ENCODE peak calls at places on chromosome 10, in five cellular contexts. U is naive thymus-derived CD4-positive, alpha-beta T cell; O is colonic mucosa; V is endodermal cell; W is heart right ventricle. G is an unnamed sample.
A peak's percentile ranks its signal among the peaks of the same experiment; 100 is the strongest.

GRCh38 chr10:50409965-50410811 is 158.9 kb upstream of the ASAH2 start:
- DNase-seq in U (no peak), O (no peak), V (no peak), W (no peak), G (no peak)

GRCh38 chr10:70348228-70348850 is 34.1 kb downstream of the LRRC20 start:
- DNase-seq in U (no peak), O (peak; percentile 34), V (peak; percentile 85), W (peak; percentile 40), G (no peak)

GRCh38 chr10:99742240-99742639 is 10.2 kb downstream of the CUTC start:
- DNase-seq in U (no peak), O (no peak), V (no peak), W (no peak), G (no peak)

GRCh38 chr10:47165168-47165710 is 134.8 kb upstream of the GDF10 start:
- DNase-seq in U (no peak), O (no peak), V (no peak), W (no peak), G (no peak)

GRCh38 chr10:94212876-94213595 is 149.7 kb downstream of the NOC3L start:
- DNase-seq in U (no peak), O (peak; percentile 24), V (no peak), W (no peak), G (no peak)

GRCh38 chr10:10515479-10516204 is 502.0 kb upstream of the CELF2 start:
- DNase-seq in U (no peak), O (no peak), V (no peak), W (no peak), G (no peak)

GRCh38 chr10:33899578-33900531 is 565.4 kb upstream of the NRP1 start:
- DNase-seq in U (no peak), O (no peak), V (no peak), W (no peak), G (no peak)

GRCh38 chr10:69270990-69271389 is 7.3 kb upstream of the HK1 start:
- DNase-seq in U (no peak), O (no peak), V (no peak), W (no peak), G (no peak)

GRCh38 chr10:80202934-80203834 is 2.2 kb downstream of the ANXA11 start:
- DNase-seq in U (no peak), O (peak; percentile 75), V (peak; percentile 90), W (peak; percentile 71), G (peak; percentile 74)

GRCh38 chr10:113992601-113993011 is 51.1 kb upstream of the ADRB1 start:
- DNase-seq in U (no peak), O (no peak), V (no peak), W (no peak), G (no peak)

GRCh38 chr10:70622981-70623844 is 20.7 kb upstream of the PRF1 start:
- DNase-seq in U (no peak), O (no peak), V (peak; percentile 54), W (no peak), G (no peak)

GRCh38 chr10:17847586-17848296 is 38.6 kb downstream of the MRC1 start:
- DNase-seq in U (no peak), O (no peak), V (peak; percentile 51), W (no peak), G (no peak)
- H3K4me3 ChIP-seq in U (no peak overlapping the region), O (no peak overlapping the region), V (no peak overlapping the region), W (no peak overlapping the region), G (no peak overlapping the region)

DNA sequence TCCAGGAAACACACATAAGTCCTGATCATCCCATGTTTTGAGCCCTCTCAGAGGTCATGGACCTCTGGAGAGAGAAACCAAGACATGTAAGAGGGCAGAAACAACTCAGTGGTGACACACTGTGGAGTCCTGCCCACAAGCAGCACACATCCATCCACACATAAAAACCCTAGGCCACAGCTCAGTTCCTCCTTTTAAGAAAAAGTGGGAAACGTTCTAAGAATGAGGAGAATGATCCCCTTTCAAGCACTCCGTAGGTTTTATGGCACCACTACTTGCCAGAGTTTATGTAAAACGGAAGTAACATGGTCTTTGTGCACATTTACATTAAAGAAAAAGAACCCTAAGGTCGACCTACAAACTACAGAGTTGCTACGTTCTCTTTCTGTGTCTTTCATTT is 19.9 kb downstream of the ATAD1 start:
- DNase-seq in U (no peak), O (no peak), V (no peak), W (no peak), G (no peak)
- H3K36me3 ChIP-seq in U (no peaks in the 10 kb centered on the region), O (no peaks in the 10 kb centered on the region), V (peaks cover 90% of the 10 kb centered on the region), W (peaks cover 12% of the 10 kb centered on the region), G (no peaks in the 10 kb centered on the region)

DNA sequence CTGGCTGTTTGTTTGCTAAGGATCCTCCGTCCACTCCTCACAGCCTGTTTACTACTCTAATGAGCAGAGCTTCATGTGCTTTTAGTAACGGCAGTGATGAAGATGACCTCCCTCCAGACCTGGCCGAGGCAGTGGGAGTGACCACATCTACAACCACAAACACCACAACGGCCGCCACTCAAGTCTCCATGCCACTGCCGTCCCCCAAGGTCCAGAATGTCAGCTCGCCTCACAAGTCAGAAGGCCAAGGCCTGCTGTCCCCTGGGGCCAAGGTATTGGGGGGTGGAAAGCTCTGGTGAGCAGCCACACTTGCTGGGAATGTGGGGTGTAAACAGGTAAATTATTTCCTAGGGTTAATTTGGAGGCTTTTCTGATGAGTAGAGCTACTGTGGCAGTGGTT is 926.4 kb downstream of the IPMK start:
- DNase-seq in U (no peak), O (no peak), V (no peak), W (no peak), G (no peak)
- H3K27ac ChIP-seq in U (no peak overlapping the region), O (no peak overlapping the region), V (no peak overlapping the region), W (no peak overlapping the region), G (no peak overlapping the region)

GRCh38 chr10:77979221-77979620 is 50.1 kb downstream of the POLR3A start:
- DNase-seq in U (no peak), O (no peak), V (no peak), W (no peak), G (no peak)
- H3K4me3 ChIP-seq in U (no peak overlapping the region), O (no peak overlapping the region), V (no peak overlapping the region), W (no peak overlapping the region), G (no peak overlapping the region)

G was measured in Peyer's patch.